ENCODE peak calls at places on chromosome 6, in five cellular contexts. Y is AG08395, P is iPS-NIHi11, C is RCC 7860, L is A172. U is an unnamed sample.

GRCh38 chr6:3259491-3259958 is 778 bp downstream of the PSMG4 start:
- DNase-seq in P (peak), C (peak), Y (peak), L (no peak), U (peak)

GRCh38 chr6:156600678-156601077 is 176.5 kb upstream of the ARID1B start:
- DNase-seq in L (no peak), Y (no peak), C (no peak), P (no peak), U (no peak)

GRCh38 chr6:155959898-155960297 is 504.3 kb upstream of the NOX3 start:
- DNase-seq in C (no peak), P (no peak), L (no peak), Y (no peak), U (no peak)

GRCh38 chr6:9606435-9607134 is 808.3 kb downstream of the TFAP2A start:
- DNase-seq in C (no peak), Y (no peak), P (peak), L (no peak), U (peak)

GRCh38 chr6:21123485-21124436 is 469.8 kb upstream of the SOX4 start:
- DNase-seq in Y (no peak), P (no peak), C (no peak), L (no peak), U (no peak)

GRCh38 chr6:63649269-63649668 is 13.7 kb downstream of the PHF3 start:
- DNase-seq in C (no peak), P (no peak), Y (no peak), L (no peak), U (no peak)

GRCh38 chr6:487956-488355 is 96.4 kb downstream of the IRF4 start:
- DNase-seq in P (no peak), C (no peak), Y (no peak), L (no peak), U (no peak)

GRCh38 chr6:36067374-36068011 is 39.9 kb downstream of the MAPK14 start:
- DNase-seq in L (no peak), P (no peak), Y (no peak), C (no peak), U (no peak)

GRCh38 chr6:90296346-90297123 is at the start of gene BACH2:
- DNase-seq in P (peak), Y (peak), C (no peak), L (peak), U (peak)

GRCh38 chr6:69917834-69918233 is 51.5 kb downstream of the COL19A1 start:
- DNase-seq in C (peak), P (no peak), Y (peak), L (peak), U (no peak)

GRCh38 chr6:157657754-157658153 is 165.3 kb upstream of the SNX9 start:
- DNase-seq in P (no peak), Y (no peak), C (no peak), L (no peak), U (no peak)

GRCh38 chr6:52417675-52418111 is 2.4 kb upstream of the EFHC1 start:
- DNase-seq in L (peak), Y (peak), P (no peak), C (no peak), U (no peak)

U was measured in retina.